ENCODE peak calls at places on chromosomes 2 and 18, in five cellular contexts. M, Z, E, P and V are unnamed samples.

GRCh38 chr2:54669677-54670484 is 53.6 kb upstream of the EML6 start:
- DNase-seq in Z (peak), P (peak), E (peak), M (no peak), V (no peak)

GRCh38 chr2:185219981-185220380 is 518.6 kb upstream of the FSIP2 start:
- DNase-seq in Z (no peak), E (peak), M (no peak), P (peak), V (no peak)

GRCh38 chr2:2590796-2591541 is 259.9 kb upstream of the MYT1L start:
- DNase-seq in Z (no peak), E (no peak), M (no peak), P (no peak), V (no peak)

GRCh38 chr2:172288603-172289002 is 138.8 kb upstream of the ITGA6 start:
- DNase-seq in P (no peak), Z (no peak), E (no peak), M (no peak), V (no peak)

GRCh38 chr2:127415593-127416485 is 2.4 kb upstream of the PROC start:
- DNase-seq in P (peak), E (no peak), Z (no peak), M (no peak), V (no peak)

GRCh38 chr2:65818873-65819451 is 386.6 kb upstream of the SPRED2 start:
- DNase-seq in E (no peak), M (no peak), Z (no peak), P (peak), V (no peak)

GRCh38 chr2:174778479-174778962 is 14.2 kb upstream of the CHRNA1 start:
- DNase-seq in E (peak), P (peak), M (no peak), Z (peak), V (no peak)

GRCh38 chr2:29650634-29651097 is 270.7 kb downstream of the ALK start:
- DNase-seq in P (peak), M (no peak), Z (no peak), E (peak), V (no peak)

GRCh38 chr18:69752737-69753380 is 194.8 kb downstream of the CD226 start:
- DNase-seq in M (no peak), E (no peak), Z (no peak), P (no peak), V (no peak)

GRCh38 chr2:228532233-228532632 is 350.7 kb upstream of the SPHKAP start:
- DNase-seq in Z (no peak), M (no peak), P (no peak), E (no peak), V (no peak)

GRCh38 chr2:84815146-84815545 is 65.7 kb downstream of the TRABD2A start:
- DNase-seq in Z (no peak), E (peak), P (no peak), M (no peak), V (no peak)

GRCh38 chr2:239077260-239077659 is 229.4 kb downstream of the TWIST2 start:
- DNase-seq in P (no peak), M (no peak), Z (no peak), E (no peak), V (no peak)

GRCh38 chr18:11995445-11996189 is 14.3 kb downstream of the IMPA2 start:
- DNase-seq in E (peak), M (no peak), P (peak), Z (no peak), V (no peak)

GRCh38 chr2:120805590-120805989 is 69.9 kb downstream of the GLI2 start:
- DNase-seq in Z (no peak), M (no peak), P (no peak), E (no peak), V (no peak)

GRCh38 chr18:49944681-49945080 is 131.3 kb upstream of the ACAA2 start:
- DNase-seq in E (no peak), M (no peak), P (peak), Z (no peak), V (no peak)

GRCh38 chr18:49970288-49970687 is 157.0 kb upstream of the ACAA2 start:
- DNase-seq in E (no peak), P (no peak), Z (no peak), M (no peak), V (no peak)

GRCh38 chr2:8456149-8457091 is 225.4 kb upstream of the ID2 start:
- DNase-seq in P (no peak), Z (no peak), E (no peak), M (no peak), V (no peak)

GRCh38 chr2:84631047-84631446 is 114.7 kb downstream of the DNAH6 start:
- DNase-seq in P (peak), M (no peak), E (peak), Z (no peak), V (no peak)

GRCh38 chr2:153519260-153519875 is 40.8 kb upstream of the RPRM start:
- DNase-seq in E (peak), Z (no peak), P (peak), M (no peak), V (peak)

GRCh38 chr2:2586961-2587360 is 255.9 kb upstream of the MYT1L start:
- DNase-seq in E (no peak), Z (no peak), M (no peak), P (no peak), V (no peak)

GRCh38 chr2:112660138-112660537 is 14.4 kb downstream of the SLC20A1 start:
- DNase-seq in E (no peak), P (no peak), Z (no peak), M (no peak), V (no peak)

GRCh38 chr2:236661064-236661761 is 91.6 kb downstream of the ACKR3 start:
- DNase-seq in E (peak), Z (no peak), P (peak), M (peak), V (peak)

GRCh38 chr2:85796549-85797262 is 42.9 kb downstream of the ATOH8 start:
- DNase-seq in M (no peak), Z (no peak), P (no peak), E (peak), V (no peak)